ENCODE peak calls at places on chromosomes 13 and 19, in seven cellular contexts. V, H, D, J, I, E and W are unnamed samples.

GRCh38 chr13:32117696-32118095 is 86.1 kb downstream of the FRY start:
- DNase-seq in D (no peak), J (no peak), V (no peak), H (no peak), E (no peak), I (no peak), W (no peak)

GRCh38 chr19:47107953-47108746 is 5.4 kb downstream of the ZC3H4 start:
- DNase-seq in E (no peak), I (no peak), J (no peak), H (peak; percentile 36), D (no peak), V (peak; percentile 18), W (no peak)

GRCh38 chr13:111937763-111938375 is 129.1 kb upstream of the SOX1 start:
- DNase-seq in I (no peak), H (peak; percentile 52), V (no peak), D (peak; percentile 29), J (no peak), E (peak; percentile 98), W (no peak)

GRCh38 chr13:93226065-93226622 is 463 bp upstream of the GPC6 start:
- DNase-seq in V (no peak), H (no peak), E (no peak), J (no peak), D (no peak), I (no peak), W (no peak)

GRCh38 chr19:30795727-30796126 is 423.5 kb downstream of the ZNF536 start:
- DNase-seq in I (no peak), E (no peak), J (no peak), H (no peak), V (no peak), D (no peak), W (no peak)

GRCh38 chr19:49896863-49897621 is at the start of gene IL4I1:
- DNase-seq in H (no peak), J (no peak), I (no peak), E (no peak), V (peak; percentile 73), D (no peak), W (no peak)

GRCh38 chr19:39765091-39766076 is 13.3 kb upstream of the LEUTX start:
- DNase-seq in D (peak; percentile 74), I (no peak), E (no peak), V (peak; percentile 43), J (peak; percentile 37), H (no peak), W (peak; percentile 68)

GRCh38 chr13:22287343-22287922 is 616.6 kb downstream of the FGF9 start:
- DNase-seq in H (no peak), I (no peak), D (no peak), J (no peak), E (no peak), V (no peak), W (no peak)

GRCh38 chr13:113367020-113367560 is 3.2 kb upstream of the GRTP1 start:
- DNase-seq in E (no peak), H (no peak), V (no peak), J (no peak), D (no peak), I (no peak), W (no peak)

GRCh38 chr19:50020481-50020880 is 4.7 kb downstream of the VRK3 start:
- DNase-seq in D (no peak), V (peak; percentile 16), E (no peak), H (no peak), I (no peak), J (no peak), W (no peak)

GRCh38 chr19:51441410-51442390 is 16.6 kb downstream of the SIGLEC8 start:
- DNase-seq in J (no peak), H (no peak), D (no peak), I (no peak), E (no peak), V (no peak), W (no peak)

GRCh38 chr19:29326849-29327840 is 114.2 kb upstream of the UQCRFS1 start:
- DNase-seq in J (no peak), H (no peak), I (no peak), D (no peak), V (no peak), E (no peak), W (no peak)

GRCh38 chr19:41000310-41000737 is 9.2 kb downstream of the CYP2B6 start:
- DNase-seq in J (no peak), V (no peak), I (no peak), H (no peak), E (no peak), D (no peak), W (no peak)